ENCODE peak calls at places on chromosomes 12 and 14, in eight cellular contexts. T is stimulated activated CD8-positive, alpha-beta memory T cell treated with anti-CD3 and anti-CD28 coated beads, Interleukin-2, amount 100 ng/mL, for 1 hour; B is astrocyte of the spinal cord; D is GM23248; C is AG09319; W is RPMI7951; X is left ventricle myocardium inferior; H is activated naive CD4-positive, alpha-beta T cell treated with anti-CD3 and anti-CD28 coated beads, Interleukin-2, amount 10 ng/mL, durations not matched to agents 7 days and 5 days. R is an unnamed sample.

GRCh38 chr12:57169969-57170368 is 22.6 kb upstream of the LRP1-AS start:
- DNase-seq in B (no peak), X (no peak), T (no peak), C (no peak), H (no peak), W (no peak), D (no peak), R (no peak)

GRCh38 chr12:59874781-59875180 is 279.0 kb downstream of the SLC16A7 start:
- DNase-seq in B (no peak), D (no peak), X (no peak), C (no peak), H (no peak), T (no peak), W (no peak), R (no peak)

GRCh38 chr12:80937391-80938238 is at the start of gene LIN7A:
- DNase-seq in X (peak), D (peak), T (no peak), W (no peak), H (no peak), B (peak), C (no peak), R (peak)

GRCh38 chr12:85029456-85029855 is 6.6 kb downstream of the TSPAN19 start:
- DNase-seq in X (no peak), C (no peak), B (peak), D (peak), T (no peak), W (peak), H (no peak), R (no peak)

GRCh38 chr14:103057028-103057371 is 349 bp downstream of the CDC42BPB start:
- DNase-seq in B (peak), W (peak), D (no peak), C (no peak), H (no peak), X (peak), T (no peak), R (no peak)

GRCh38 chr14:53963491-53964227 is 7.0 kb upstream of the BMP4 start:
- DNase-seq in H (peak), C (no peak), X (peak), B (peak), W (no peak), D (no peak), T (no peak), R (peak)

GRCh38 chr12:121774968-121775474 is 18.5 kb downstream of the RHOF start:
- DNase-seq in D (no peak), B (no peak), X (no peak), H (no peak), W (no peak), T (no peak), C (no peak), R (no peak)

GRCh38 chr14:61489527-61489926 is 168.1 kb downstream of the PRKCH start:
- DNase-seq in C (no peak), B (no peak), H (no peak), D (no peak), X (no peak), W (no peak), T (no peak), R (no peak)

GRCh38 chr14:29773990-29774389 is 153.7 kb downstream of the PRKD1 start:
- DNase-seq in X (no peak), D (no peak), B (no peak), H (no peak), T (no peak), W (no peak), C (no peak), R (no peak)

GRCh38 chr12:39372929-39373328 is 70.0 kb downstream of the KIF21A start:
- DNase-seq in C (no peak), B (peak), W (peak), T (no peak), X (no peak), D (no peak), H (no peak), R (no peak)

GRCh38 chr12:10361622-10362021 is 28.2 kb downstream of the KLRK1 start:
- DNase-seq in D (peak), B (peak), C (no peak), W (no peak), T (no peak), X (no peak), H (no peak), R (no peak)

GRCh38 chr14:66972469-66972868 is 216.8 kb upstream of the GARIN2 start:
- DNase-seq in B (no peak), T (no peak), C (no peak), X (no peak), D (no peak), W (no peak), H (no peak), R (no peak)

GRCh38 chr12:1534708-1535107 is 59.7 kb downstream of the FBXL14 start:
- DNase-seq in H (no peak), W (peak), D (peak), B (no peak), T (no peak), X (no peak), C (no peak), R (no peak)

GRCh38 chr12:12734561-12735071 is 17.4 kb downstream of the CDKN1B start:
- DNase-seq in B (peak), X (no peak), T (no peak), H (no peak), D (no peak), W (peak), C (no peak), R (no peak)

GRCh38 chr12:93790472-93791152 is 113.4 kb downstream of the CRADD start:
- DNase-seq in C (no peak), W (peak), B (peak), H (peak), D (peak), T (no peak), X (no peak), R (no peak)

GRCh38 chr14:51479584-51480305 is 172.0 kb upstream of the FRMD6 start:
- DNase-seq in B (no peak), W (no peak), X (peak), D (peak), H (no peak), C (no peak), T (no peak), R (no peak)

GRCh38 chr14:55153951-55154350 is 24.9 kb downstream of the LGALS3 start:
- DNase-seq in W (no peak), H (no peak), B (no peak), C (no peak), T (no peak), D (no peak), X (no peak), R (no peak)

GRCh38 chr12:1732914-1733313 is 42.0 kb downstream of the ADIPOR2 start:
- DNase-seq in C (no peak), H (no peak), D (no peak), T (no peak), W (no peak), B (no peak), X (no peak), R (no peak)

GRCh38 chr12:79375050-79375449 is 315.7 kb downstream of the PAWR start:
- DNase-seq in H (no peak), C (no peak), W (no peak), T (no peak), D (no peak), X (no peak), B (no peak), R (peak)

GRCh38 chr12:28144059-28144458 is 46.2 kb upstream of the CCDC91 start:
- DNase-seq in H (no peak), D (no peak), W (no peak), B (no peak), C (no peak), T (no peak), X (no peak), R (no peak)

GRCh38 chr12:6386038-6386437 is 2.1 kb downstream of the LTBR start:
- DNase-seq in T (no peak), C (no peak), H (no peak), X (no peak), D (no peak), W (no peak), B (no peak), R (no peak)

GRCh38 chr12:5577239-5577638 is 145.3 kb downstream of the NTF3 start:
- DNase-seq in T (no peak), W (no peak), C (no peak), H (no peak), B (no peak), X (peak), D (no peak), R (no peak)

GRCh38 chr14:34872822-34873590 is 2.2 kb downstream of the BAZ1A start:
- DNase-seq in W (peak), T (peak), B (peak), D (peak), C (no peak), H (no peak), X (no peak), R (no peak)

R was measured in upper lobe of left lung.